ENCODE peak calls at places on chromosomes 2 and 18, in nine cellular contexts. P, T, Y, K, N, I, B, J and V are unnamed samples.

GRCh38 chr2:232979871-232980461 is 33.1 kb downstream of the NGEF start:
- DNase-seq in P (peak), T (peak), Y (no peak), K (no peak), N (no peak), I (no peak), B (no peak), J (peak), V (no peak)

GRCh38 chr18:22172594-22173049 is 3.2 kb downstream of the GATA6 start:
- DNase-seq in P (no peak), T (no peak), Y (no peak), K (no peak), N (no peak), I (no peak), B (no peak), J (no peak), V (no peak)

GRCh38 chr2:176071330-176072291 is 12.2 kb downstream of the EVX2 start:
- DNase-seq in P (no peak), T (no peak), Y (no peak), K (no peak), N (no peak), I (no peak), B (no peak), J (no peak), V (no peak)

GRCh38 chr2:208350610-208351009 is 56.0 kb upstream of the PTH2R start:
- DNase-seq in P (no peak), T (no peak), Y (no peak), K (no peak), N (no peak), I (no peak), B (no peak), J (peak), V (no peak)

GRCh38 chr2:112795720-112796119 is 11.4 kb upstream of the IL1A start:
- DNase-seq in P (no peak), T (peak), Y (no peak), K (no peak), N (no peak), I (no peak), B (peak), J (no peak), V (no peak)

GRCh38 chr18:21474621-21475020 is 125.9 kb downstream of the ESCO1 start:
- DNase-seq in P (no peak), T (no peak), Y (no peak), K (no peak), N (no peak), I (no peak), B (no peak), J (no peak), V (no peak)

GRCh38 chr2:177466337-177467195 is 74.0 kb downstream of the AGPS start:
- DNase-seq in P (peak), T (no peak), Y (no peak), K (no peak), N (no peak), I (no peak), B (no peak), J (no peak), V (no peak)

GRCh38 chr2:241933175-241933911 is 63.8 kb downstream of the RTP5 start:
- DNase-seq in P (peak), T (no peak), Y (no peak), K (no peak), N (no peak), I (no peak), B (no peak), J (peak), V (no peak)

GRCh38 chr2:217011576-217011975 is 151.7 kb upstream of the TNP1 start:
- DNase-seq in P (no peak), T (no peak), Y (no peak), K (no peak), N (no peak), I (no peak), B (no peak), J (no peak), V (no peak)